ENCODE peak calls at places on chromosomes 16 and 17, in five cellular contexts. Z is GM03348; B is stimulated activated CD4-positive, alpha-beta T cell treated with anti-CD3 and anti-CD28 coated beads, Interleukin-1b, Interleukin-23, amount 100 ng/mL, for 1 hour; R is CD8-positive, alpha-beta T cell; J is activated CD8-positive, alpha-beta memory T cell treated with anti-CD3 and anti-CD28 coated beads for 4 hours. F is an unnamed sample.

GRCh38 chr16:49601541-49601940 is 227.9 kb downstream of the C16orf78 start:
- DNase-seq in J (no peak), R (no peak), Z (no peak), B (no peak), F (no peak)

GRCh38 chr16:88740727-88741055 is 34.4 kb downstream of the CTU2 start:
- DNase-seq in J (no peak), B (no peak), R (no peak), Z (no peak), F (no peak)

GRCh38 chr17:64148017-64148631 is 18.2 kb upstream of the ERN1 start:
- DNase-seq in B (no peak), J (no peak), R (no peak), Z (no peak), F (no peak)

GRCh38 chr17:38415250-38416194 is 12.7 kb upstream of the ARHGAP23 start:
- DNase-seq in R (no peak), Z (peak), J (no peak), B (no peak), F (no peak)

GRCh38 chr16:75011634-75012307 is 12.9 kb downstream of the ZNRF1 start:
- DNase-seq in R (no peak), J (peak), B (no peak), Z (peak), F (no peak)

GRCh38 chr17:2710804-2711607 is 558 bp downstream of the CLUH start:
- DNase-seq in R (no peak), Z (peak), B (no peak), J (no peak), F (no peak)

GRCh38 chr17:77019955-77020379 is 120.8 kb upstream of the SEC14L1 start:
- DNase-seq in R (no peak), J (no peak), Z (no peak), B (no peak), F (no peak)

GRCh38 chr17:80348551-80349436 is 66.2 kb upstream of the ENDOV start:
- DNase-seq in Z (no peak), B (no peak), J (no peak), R (no peak), F (no peak)

GRCh38 chr16:85080923-85081498 is 31.3 kb downstream of the CIBAR2 start:
- DNase-seq in B (no peak), J (no peak), R (no peak), Z (no peak), F (no peak)

GRCh38 chr17:7837375-7838290 is 3.6 kb downstream of the KDM6B start:
- DNase-seq in J (no peak), R (no peak), Z (no peak), B (no peak), F (no peak)

GRCh38 chr17:34299918-34300600 is 14.5 kb downstream of the CCL11 start:
- DNase-seq in B (no peak), R (no peak), J (no peak), Z (peak), F (no peak)

GRCh38 chr16:73878616-73879015 is 418.0 kb upstream of the PSMD7 start:
- DNase-seq in J (no peak), Z (peak), R (no peak), B (no peak), F (no peak)

GRCh38 chr17:73760186-73760758 is 116.0 kb upstream of the SDK2 start:
- DNase-seq in J (no peak), B (no peak), R (no peak), Z (no peak), F (no peak)

GRCh38 chr16:10839271-10839661 is 20.7 kb upstream of the TVP23A start:
- DNase-seq in Z (no peak), J (no peak), B (no peak), R (no peak), F (no peak)

GRCh38 chr17:59378621-59379194 is 47.3 kb downstream of the YPEL2 start:
- DNase-seq in R (no peak), J (no peak), B (no peak), Z (peak), F (no peak)

GRCh38 chr17:78759203-78759968 is 22.7 kb downstream of the CYTH1 start:
- DNase-seq in Z (no peak), R (peak), J (no peak), B (no peak), F (no peak)

GRCh38 chr17:31594416-31594815 is 202.9 kb downstream of the RAB11FIP4 start:
- DNase-seq in R (no peak), B (no peak), Z (no peak), J (no peak), F (no peak)

GRCh38 chr17:8173056-8173870 is 2.9 kb downstream of the TMEM107 start:
- DNase-seq in B (peak), J (peak), R (no peak), Z (peak), F (peak)

GRCh38 chr17:42422958-42423712 is at the start of gene CAVIN1:
- DNase-seq in B (no peak), J (no peak), Z (peak), R (no peak), F (peak)

GRCh38 chr17:76270770-76271668 is 5.9 kb downstream of the UBALD2 start:
- DNase-seq in J (no peak), Z (no peak), R (no peak), B (no peak), F (no peak)

GRCh38 chr17:82734987-82735866 is at the start of gene FN3K:
- DNase-seq in Z (peak), J (no peak), R (peak), B (no peak), F (peak)

GRCh38 chr16:81097230-81097629 is 1.0 kb upstream of the GCSH start:
- DNase-seq in R (no peak), Z (no peak), J (no peak), B (no peak), F (no peak)

GRCh38 chr16:83420206-83420760 is 387.5 kb upstream of the HSBP1 start:
- DNase-seq in B (no peak), R (no peak), Z (peak), J (no peak), F (no peak)

GRCh38 chr17:69059458-69060205 is 1.1 kb downstream of the ABCA9 start:
- DNase-seq in Z (peak), J (no peak), R (no peak), B (no peak), F (no peak)

GRCh38 chr16:58022601-58023371 is 2.8 kb upstream of the MMP15 start:
- DNase-seq in B (no peak), R (no peak), Z (peak), J (no peak), F (peak)

GRCh38 chr17:17413821-17414220 is 63.0 kb upstream of the MED9 start:
- DNase-seq in J (no peak), Z (no peak), R (no peak), B (no peak), F (no peak)

GRCh38 chr16:4984174-4985000 is 26.3 kb downstream of the SEC14L5 start:
- DNase-seq in R (no peak), Z (no peak), J (no peak), B (no peak), F (no peak)

GRCh38 chr17:29717817-29718216 is 95.1 kb upstream of the CORO6 start:
- DNase-seq in R (no peak), B (no peak), Z (no peak), J (no peak), F (no peak)

GRCh38 chr17:9677411-9677810 is 32.1 kb downstream of the USP43 start:
- DNase-seq in J (no peak), B (no peak), R (no peak), Z (no peak), F (no peak)

GRCh38 chr16:30184430-30185140 is 1.2 kb downstream of the CORO1A start:
- DNase-seq in J (peak), B (no peak), Z (no peak), R (peak), F (no peak)